ENCODE peak calls at places on chromosomes 12 and 14, in five cellular contexts. Z is AG04449, A is ovary, M is OCI-LY7, V is heart right ventricle. N is an unnamed sample.
A peak's percentile ranks its signal among the peaks of the same experiment; 100 is the strongest.

GRCh38 chr12:9646794-9647622 is 22.5 kb upstream of the CLEC2D start:
- DNase-seq in Z (no peak), A (no peak), M (peak; percentile 52), V (no peak), N (no peak)

GRCh38 chr12:130031571-130032189 is 127.9 kb upstream of the TMEM132D start:
- DNase-seq in Z (no peak), A (peak; percentile 33), M (peak; percentile 56), V (peak; percentile 25), N (no peak)

GRCh38 chr12:47312147-47312546 is 232.4 kb upstream of the AMIGO2 start:
- DNase-seq in Z (no peak), A (no peak), M (no peak), V (no peak), N (no peak)

GRCh38 chr14:104634031-104634760 is 29.6 kb upstream of the TMEM179 start:
- DNase-seq in Z (no peak), A (no peak), M (no peak), V (no peak), N (no peak)

GRCh38 chr14:80621701-80622100 is 319.8 kb downstream of the CEP128 start:
- DNase-seq in Z (no peak), A (no peak), M (no peak), V (no peak), N (no peak)

GRCh38 chr12:65334534-65334933 is 56.1 kb downstream of the MSRB3 start:
- DNase-seq in Z (no peak), A (no peak), M (no peak), V (peak; percentile 47), N (no peak)

GRCh38 chr12:4539167-4539870 is 629 bp downstream of the RAD51AP1 start:
- DNase-seq in Z (no peak), A (no peak), M (no peak), V (no peak), N (no peak)

GRCh38 chr12:75457191-75457590 is 23.4 kb upstream of the GLIPR1 start:
- DNase-seq in Z (no peak), A (no peak), M (no peak), V (no peak), N (no peak)

GRCh38 chr12:24252580-24252979 is 303.1 kb upstream of the SOX5 start:
- DNase-seq in Z (no peak), A (no peak), M (no peak), V (no peak), N (no peak)

GRCh38 chr12:109277899-109278762 is 31.0 kb downstream of the FOXN4 start:
- DNase-seq in Z (no peak), A (peak; percentile 65), M (no peak), V (no peak), N (no peak)

GRCh38 chr14:96204151-96205058 is at the start of gene BDKRB2:
- DNase-seq in Z (peak; percentile 31), A (peak; percentile 57), M (no peak), V (peak; percentile 24), N (peak; percentile 87)

GRCh38 chr14:95703341-95703740 is 10.6 kb downstream of the TCL1A start:
- DNase-seq in Z (no peak), A (no peak), M (no peak), V (no peak), N (no peak)

GRCh38 chr14:75224561-75224960 is 48.1 kb upstream of the TMED10 start:
- DNase-seq in Z (no peak), A (no peak), M (no peak), V (no peak), N (no peak)

GRCh38 chr12:26292596-26292995 is 97.2 kb downstream of the SSPN start:
- DNase-seq in Z (no peak), A (no peak), M (no peak), V (no peak), N (no peak)

GRCh38 chr14:35400707-35401421 is 3.7 kb downstream of the NFKBIA start:
- DNase-seq in Z (no peak), A (no peak), M (no peak), V (no peak), N (no peak)

GRCh38 chr12:52006726-52007157 is at the start of gene TAMALIN:
- DNase-seq in Z (no peak), A (peak; percentile 88), M (no peak), V (peak; percentile 78), N (no peak)

GRCh38 chr14:33908540-33909223 is 42.2 kb downstream of the EGLN3 start:
- DNase-seq in Z (no peak), A (no peak), M (no peak), V (no peak), N (no peak)

GRCh38 chr12:122081697-122082221 is 3.2 kb downstream of the MLXIP start:
- DNase-seq in Z (no peak), A (peak; percentile 75), M (peak; percentile 85), V (peak; percentile 69), N (no peak)

GRCh38 chr12:65535951-65536350 is 257.5 kb downstream of the MSRB3 start:
- DNase-seq in Z (no peak), A (no peak), M (no peak), V (no peak), N (no peak)

GRCh38 chr12:1907652-1908611 is 10.5 kb downstream of the CACNA2D4 start:
- DNase-seq in Z (no peak), A (no peak), M (no peak), V (no peak), N (peak; percentile 74)

GRCh38 chr12:119603767-119604166 is 10.2 kb downstream of the TMEM233 start:
- DNase-seq in Z (no peak), A (no peak), M (no peak), V (no peak), N (no peak)

GRCh38 chr14:74257078-74257987 is 18.1 kb downstream of the VSX2 start:
- DNase-seq in Z (no peak), A (peak; percentile 58), M (peak; percentile 71), V (peak; percentile 17), N (no peak)

GRCh38 chr12:109264095-109264942 is 44.8 kb downstream of the FOXN4 start:
- DNase-seq in Z (no peak), A (peak; percentile 78), M (peak; percentile 78), V (peak; percentile 64), N (peak; percentile 74)

GRCh38 chr12:9109213-9109522 is 6.6 kb downstream of the A2M start:
- DNase-seq in Z (no peak), A (no peak), M (no peak), V (no peak), N (no peak)

GRCh38 chr14:104874571-104875411 is 9.7 kb downstream of the CEP170B start:
- DNase-seq in Z (no peak), A (no peak), M (no peak), V (no peak), N (no peak)

GRCh38 chr14:77035267-77035666 is 6.8 kb upstream of the IRF2BPL start:
- DNase-seq in Z (no peak), A (no peak), M (no peak), V (no peak), N (no peak)

GRCh38 chr12:117404203-117404853 is 42.9 kb upstream of the NOS1 start:
- DNase-seq in Z (no peak), A (no peak), M (no peak), V (no peak), N (no peak)

GRCh38 chr12:124391340-124392261 is 96.7 kb downstream of the RFLNA start:
- DNase-seq in Z (no peak), A (peak; percentile 57), M (peak; percentile 75), V (peak; percentile 50), N (peak; percentile 89)

GRCh38 chr12:21891763-21892217 is 49.4 kb downstream of the ABCC9 start:
- DNase-seq in Z (no peak), A (peak; percentile 18), M (no peak), V (peak; percentile 40), N (no peak)

GRCh38 chr14:29928342-29928640 is 644 bp upstream of the PRKD1 start:
- DNase-seq in Z (no peak), A (no peak), M (no peak), V (no peak), N (no peak)

GRCh38 chr12:81350309-81350708 is 272.4 kb downstream of the ACSS3 start:
- DNase-seq in Z (no peak), A (no peak), M (no peak), V (no peak), N (no peak)

GRCh38 chr12:117686911-117687377 is 281.8 kb downstream of the KSR2 start:
- DNase-seq in Z (peak; percentile 52), A (no peak), M (no peak), V (no peak), N (peak; percentile 69)

GRCh38 chr12:31370645-31371620 is 45.0 kb upstream of the SINHCAF start:
- DNase-seq in Z (no peak), A (no peak), M (no peak), V (no peak), N (no peak)
- H3K4me3 ChIP-seq in Z (no peak overlapping the region), A (peak overlapping the region; percentile 0), M (no peak overlapping the region), V (peak overlapping the region; percentile 15), N (no peak overlapping the region)

DNA sequence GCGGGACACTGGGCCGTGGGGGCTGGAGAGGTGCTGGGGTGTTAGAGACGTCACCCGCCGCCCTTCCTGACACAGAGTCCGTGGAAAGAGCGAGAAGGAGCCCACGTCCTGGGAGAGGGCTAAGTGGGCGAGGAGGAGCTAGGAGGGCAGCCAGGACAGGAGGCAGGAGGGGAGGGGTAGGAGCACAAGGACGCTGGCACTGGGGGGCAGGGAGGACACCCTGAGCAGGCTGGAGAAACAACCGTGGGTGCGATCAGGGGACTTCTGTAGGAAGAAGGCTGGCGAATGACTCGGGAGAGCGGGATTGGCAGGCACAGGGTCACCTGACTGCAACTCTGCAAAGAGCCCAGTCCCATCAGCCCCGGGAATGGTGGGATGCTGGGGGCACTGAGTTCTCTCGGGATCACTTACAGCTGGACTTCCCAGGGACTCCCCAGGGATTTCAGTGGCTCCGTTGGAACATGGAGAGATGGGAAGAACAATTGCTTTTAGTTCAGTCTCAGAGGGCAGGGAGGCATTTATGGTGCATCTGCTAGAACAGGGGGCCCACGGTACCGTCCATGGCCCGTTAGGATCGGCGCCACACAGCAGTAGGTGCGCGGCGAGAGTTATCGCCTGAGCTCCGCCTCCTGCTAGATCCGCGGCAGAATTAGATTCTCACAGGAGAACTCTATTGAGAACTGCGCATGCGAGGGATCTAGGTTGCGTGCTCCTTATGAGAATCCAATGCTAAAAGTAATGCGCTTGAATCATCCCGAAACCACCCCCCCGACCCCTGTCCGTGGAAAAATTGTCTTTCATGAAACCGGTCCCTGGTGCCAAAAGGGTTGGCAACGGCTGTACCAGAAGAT is 24.3 kb downstream of the UBR7 start:
- DNase-seq in Z (no peak), A (peak; percentile 50), M (no peak), V (peak; percentile 25), N (no peak)
- H3K4me3 ChIP-seq in Z (peak overlapping the region; percentile 65), A (peak overlapping the region; percentile 33), M (no peak overlapping the region), V (peak overlapping the region; percentile 49), N (peak overlapping the region; percentile 27)

GRCh38 chr12:111605931-111606625 is 7.0 kb upstream of the ATXN2 start:
- DNase-seq in Z (no peak), A (no peak), M (no peak), V (no peak), N (no peak)
- H3K4me3 ChIP-seq in Z (no peak overlapping the region), A (no peak overlapping the region), M (no peak overlapping the region), V (no peak overlapping the region), N (no peak overlapping the region)

DNA sequence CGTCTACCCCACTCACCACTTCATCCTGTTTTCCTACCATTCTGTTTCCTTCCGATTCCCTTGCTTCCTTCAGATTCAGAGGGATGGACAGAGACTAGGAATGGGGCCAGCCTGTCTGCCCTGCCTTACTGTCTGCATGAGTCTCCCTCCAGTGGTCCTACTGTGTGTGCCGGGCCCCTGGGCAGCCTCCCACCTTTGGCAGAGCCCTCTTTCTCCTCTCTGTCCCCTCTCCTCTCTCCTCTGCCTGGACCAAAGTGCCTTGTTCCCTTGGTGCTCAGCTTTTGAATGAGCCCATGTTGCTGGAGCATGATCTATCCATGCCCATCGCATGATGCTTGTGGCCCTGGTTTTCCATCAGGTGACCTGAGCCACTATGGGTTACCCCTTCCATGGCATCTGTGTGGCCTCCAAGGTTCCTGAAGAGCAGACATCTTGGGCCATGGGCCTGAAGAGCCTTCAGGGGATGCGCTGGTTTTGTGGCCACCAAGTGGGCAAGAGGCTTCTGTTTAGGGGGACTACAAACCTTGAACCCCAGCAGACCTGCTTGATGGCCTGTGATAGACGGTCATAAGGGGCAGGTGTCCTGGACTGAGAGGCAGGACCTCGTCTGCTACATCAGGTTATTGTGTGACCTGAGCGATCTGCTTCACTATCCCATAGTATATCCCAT is 54.2 kb upstream of the BCL11B start:
- DNase-seq in Z (no peak), A (no peak), M (no peak), V (no peak), N (no peak)
- H3K4me3 ChIP-seq in Z (no peak overlapping the region), A (no peak overlapping the region), M (no peak overlapping the region), V (no peak overlapping the region), N (no peak overlapping the region)